ENCODE peak calls at places on chromosomes 11 and 22, in six cellular contexts. U is osteoblast, R is fibroblast of lung, P is mesendoderm, A is Peyer's patch, H is neuronal stem cell. Z is an unnamed sample.

GRCh38 chr11:14376920-14377319 is 17.9 kb upstream of the RRAS2 start:
- DNase-seq in U (peak; percentile 55), R (no peak), P (no peak), A (no peak), H (no peak), Z (no peak)

GRCh38 chr11:14972581-14973490 is 685 bp upstream of the CALCA start:
- DNase-seq in U (peak; percentile 55), R (no peak), P (peak; percentile 22), A (no peak), H (no peak), Z (no peak)

GRCh38 chr22:44281706-44282637 is 30.8 kb downstream of the SHISAL1 start:
- DNase-seq in U (peak; percentile 68), R (no peak), P (no peak), A (no peak), H (no peak), Z (no peak)

GRCh38 chr11:107705027-107705426 is 6.8 kb downstream of the SLN start:
- DNase-seq in U (peak; percentile 67), R (peak; percentile 82), P (no peak), A (no peak), H (no peak), Z (no peak)

GRCh38 chr22:46085831-46086576 is 64.3 kb upstream of the PPARA start:
- DNase-seq in U (peak; percentile 95), R (peak; percentile 74), P (no peak), A (peak; percentile 92), H (no peak), Z (no peak)

GRCh38 chr11:128942272-128942612 is 429 bp downstream of the TP53AIP1 start:
- DNase-seq in U (no peak), R (no peak), P (no peak), A (no peak), H (no peak), Z (no peak)

GRCh38 chr11:57567512-57568329 is at the start of gene UBE2L6:
- DNase-seq in U (peak; percentile 96), R (peak; percentile 32), P (no peak), A (peak; percentile 89), H (peak; percentile 65), Z (no peak)

GRCh38 chr22:45242778-45243191 is 2.1 kb upstream of the KIAA0930 start:
- DNase-seq in U (peak; percentile 58), R (no peak), P (peak; percentile 31), A (no peak), H (no peak), Z (no peak)

GRCh38 chr22:37215890-37216289 is 3.6 kb upstream of the SSTR3 start:
- DNase-seq in U (no peak), R (no peak), P (no peak), A (no peak), H (no peak), Z (no peak)

GRCh38 chr11:74602637-74603591 is 10.5 kb downstream of the POLD3 start:
- DNase-seq in U (no peak), R (no peak), P (no peak), A (no peak), H (no peak), Z (no peak)

GRCh38 chr22:48921411-48921903 is 906.2 kb downstream of the BRD1 start:
- DNase-seq in U (peak; percentile 31), R (no peak), P (no peak), A (no peak), H (no peak), Z (no peak)

GRCh38 chr22:25754527-25755202 is 12.7 kb downstream of the MYO18B start:
- DNase-seq in U (peak; percentile 98), R (peak; percentile 89), P (no peak), A (no peak), H (no peak), Z (no peak)

GRCh38 chr11:1192741-1193325 is 30.0 kb upstream of the MUC5B start:
- DNase-seq in U (no peak), R (no peak), P (no peak), A (peak; percentile 31), H (no peak), Z (no peak)

GRCh38 chr22:35629406-35630234 is 12.5 kb upstream of the MB start:
- DNase-seq in U (peak; percentile 94), R (peak; percentile 99), P (peak; percentile 97), A (no peak), H (no peak), Z (no peak)
- H3K4me3 ChIP-seq in U (no peak overlapping the region), R (no peak overlapping the region), P (no peak overlapping the region), A (no peak overlapping the region), H (no peak overlapping the region), Z (no peak overlapping the region)

DNA sequence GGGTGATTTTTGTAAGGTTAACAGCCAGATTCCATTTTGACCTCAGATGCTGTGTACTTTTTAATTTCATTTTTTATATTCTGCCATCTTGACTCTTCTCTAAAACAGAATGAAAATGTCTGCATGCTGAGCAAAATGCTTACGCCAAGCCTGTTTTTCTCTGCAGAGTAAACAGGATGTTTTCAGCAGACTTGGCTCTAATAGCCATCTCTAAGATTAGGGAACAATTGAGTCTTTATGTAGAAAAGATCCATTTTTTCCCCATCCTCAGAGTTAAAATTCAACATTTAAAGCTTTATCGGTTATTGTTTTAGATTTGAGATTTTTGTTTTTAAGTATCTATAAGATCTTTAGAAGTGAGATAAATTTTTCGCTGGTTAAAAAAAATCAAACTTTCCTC is 17.7 kb upstream of the ADSL start:
- DNase-seq in U (no peak), R (no peak), P (no peak), A (no peak), H (no peak), Z (no peak)
- H3K27ac ChIP-seq in U (no peak overlapping the region), R (no peak overlapping the region), P (no peak overlapping the region), A (no peak overlapping the region), H (no peak overlapping the region), Z (no peak overlapping the region)

DNA sequence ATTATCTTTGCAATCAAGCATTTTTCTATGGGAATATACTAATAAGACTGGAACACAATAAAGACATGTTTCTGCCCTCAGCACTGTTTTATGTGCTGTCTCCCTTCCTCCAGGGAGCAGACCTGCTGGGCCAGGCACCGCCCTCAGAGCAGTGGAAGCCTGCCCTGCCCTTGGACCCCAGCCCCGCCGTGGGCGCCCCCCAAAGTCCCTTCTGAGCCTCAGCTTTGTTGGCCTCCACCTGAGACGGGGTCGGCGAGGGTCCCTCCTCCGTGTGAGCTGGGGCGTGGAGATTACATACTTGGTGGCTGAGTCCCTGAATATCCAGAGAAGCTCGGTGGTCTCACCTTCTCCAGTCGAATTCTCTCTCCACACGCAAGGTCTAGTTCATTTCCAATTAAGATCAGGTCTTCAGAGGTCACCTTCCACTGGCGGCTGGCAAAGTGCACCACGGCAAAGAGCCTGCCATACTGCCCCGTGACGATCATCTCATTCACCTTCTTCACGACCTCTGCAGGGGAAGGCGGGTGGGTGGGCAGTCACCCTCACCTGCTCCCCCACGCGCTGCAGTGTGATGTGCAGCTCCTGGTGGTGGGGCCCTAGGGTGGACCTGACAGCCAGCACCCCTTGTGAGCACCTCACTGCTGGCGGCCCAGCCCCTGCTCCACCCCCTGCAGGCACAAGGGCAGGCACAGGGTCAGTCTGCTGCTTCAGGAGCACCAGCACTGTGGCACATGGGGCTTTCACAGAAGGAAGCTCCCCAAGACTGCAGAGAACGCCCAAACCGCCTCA is 7.3 kb downstream of the MRPL21 start:
- DNase-seq in U (no peak), R (no peak), P (no peak), A (no peak), H (no peak), Z (no peak)
- H3K36me3 ChIP-seq in U (peaks cover 64% of the 10 kb centered on the region), R (peaks cover 22% of the 10 kb centered on the region), P (peaks cover 22% of the 10 kb centered on the region), A (no peaks in the 10 kb centered on the region), H (peaks cover 84% of the 10 kb centered on the region), Z (peaks cover 41% of the 10 kb centered on the region)

GRCh38 chr11:65917077-65917433 is 1.8 kb downstream of the C11orf68 start:
- DNase-seq in U (peak; percentile 54), R (no peak), P (no peak), A (no peak), H (no peak), Z (no peak)
- H3K4me3 ChIP-seq in U (peak overlapping the region; percentile 88), R (no peak overlapping the region), P (no peak overlapping the region), A (peak overlapping the region; percentile 94), H (no peak overlapping the region), Z (no peak overlapping the region)

DNA sequence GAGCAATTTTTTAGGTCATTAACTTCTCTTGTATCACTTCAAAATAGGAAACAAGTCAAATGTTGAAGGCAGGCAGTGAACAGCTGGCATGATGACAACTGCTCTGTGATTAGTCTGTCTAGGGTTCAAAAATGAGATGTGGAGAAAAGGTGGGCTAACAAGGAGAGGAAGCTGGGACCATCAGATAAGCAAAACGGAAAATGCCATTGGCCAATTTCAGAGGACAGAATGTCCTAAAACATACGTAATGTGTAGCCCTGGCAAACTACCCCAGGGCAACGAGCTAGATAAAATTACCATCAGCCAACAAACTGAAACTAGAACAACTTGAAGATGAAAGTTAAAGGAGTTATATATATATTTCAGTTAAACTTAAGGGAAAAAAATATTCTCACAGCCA is 93.2 kb downstream of the RELT start:
- DNase-seq in U (no peak), R (peak; percentile 8), P (no peak), A (no peak), H (no peak), Z (no peak)
- H3K27ac ChIP-seq in U (no peak overlapping the region), R (no peak overlapping the region), P (no peak overlapping the region), A (no peak overlapping the region), H (no peak overlapping the region), Z (no peak overlapping the region)

DNA sequence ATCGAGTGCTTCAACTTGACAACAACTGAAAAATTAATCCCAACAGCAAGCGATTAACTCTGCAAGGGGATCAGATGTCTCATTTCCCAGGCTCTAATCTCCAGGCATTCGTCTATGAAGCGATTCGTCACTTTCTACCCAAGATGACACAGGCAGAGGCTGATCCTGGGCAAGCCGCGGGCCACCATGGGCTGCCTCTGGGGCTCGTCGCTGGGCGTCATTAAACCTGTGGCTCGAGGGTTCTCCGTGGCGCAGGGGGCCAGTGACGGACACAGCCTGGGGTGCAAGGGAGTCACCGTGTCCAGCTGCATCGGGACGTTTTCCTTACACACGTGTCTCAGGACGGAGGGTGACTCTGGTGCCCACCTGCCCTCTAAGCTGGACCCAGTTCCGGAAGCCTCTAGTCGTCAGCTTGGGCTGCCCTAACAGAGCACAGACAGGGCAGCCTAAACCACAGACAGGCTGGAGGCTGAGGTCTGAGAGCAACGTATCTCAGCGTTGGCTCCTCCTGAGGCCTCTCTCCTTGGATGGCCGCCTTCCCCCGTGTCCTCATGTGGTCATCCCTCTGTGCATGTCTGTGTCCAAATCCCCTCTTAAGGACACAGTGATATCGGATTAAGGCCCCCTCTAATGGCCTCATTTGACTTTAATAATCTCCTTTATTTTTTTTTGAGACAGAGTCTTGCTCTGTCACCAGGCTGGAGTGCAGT is 154.3 kb downstream of the CTTN start:
- DNase-seq in U (peak; percentile 70), R (no peak), P (no peak), A (no peak), H (no peak), Z (no peak)
- H3K36me3 ChIP-seq in U (no peaks in the 10 kb centered on the region), R (no peaks in the 10 kb centered on the region), P (no peaks in the 10 kb centered on the region), A (no peaks in the 10 kb centered on the region), H (no peaks in the 10 kb centered on the region), Z (no peaks in the 10 kb centered on the region)